ENCODE peak calls at places on chromosomes 13 and 19, in six cellular contexts. One of them, this sample, is unnamed. For H3K4me1, the result is how much of the 10 kb centered on the place peaks cover.

GRCh38 chr19:16627928-16628182 is 149 bp downstream of the MED26 start:
- DNase-seq in H9: no peak
- DNase-seq in GM23338: no peak
- DNase-seq in lung: no peak
- DNase-seq in breast epithelium: no peak
- DNase-seq in heart left ventricle: no peak
- DNase-seq in this sample: no peak

GRCh38 chr13:110245421-110245899 is 61.5 kb downstream of the COL4A1 start:
- DNase-seq in breast epithelium: no peak
- DNase-seq in H9: no peak
- DNase-seq in GM23338: no peak
- DNase-seq in heart left ventricle: no peak
- DNase-seq in lung: no peak
- DNase-seq in this sample: no peak

GRCh38 chr13:106426909-106427308 is 108.6 kb downstream of the EFNB2 start:
- DNase-seq in H9: no peak
- DNase-seq in GM23338: no peak
- DNase-seq in breast epithelium: no peak
- DNase-seq in lung: no peak
- DNase-seq in heart left ventricle: no peak
- DNase-seq in this sample: no peak

GRCh38 chr13:80338781-80339577 is 1.9 kb downstream of the SPRY2 start:
- DNase-seq in GM23338: peak
- DNase-seq in breast epithelium: peak
- DNase-seq in heart left ventricle: peak
- DNase-seq in H9: peak
- DNase-seq in lung: peak
- DNase-seq in this sample: peak

GRCh38 chr19:14114854-14115253 is 2.7 kb downstream of the PRKACA start:
- DNase-seq in heart left ventricle: peak
- DNase-seq in lung: peak
- DNase-seq in breast epithelium: no peak
- DNase-seq in H9: peak
- DNase-seq in GM23338: peak
- DNase-seq in this sample: no peak

GRCh38 chr19:42129399-42130253 is 2.6 kb downstream of the POU2F2 start:
- DNase-seq in GM23338: no peak
- DNase-seq in heart left ventricle: no peak
- DNase-seq in lung: peak
- DNase-seq in H9: no peak
- DNase-seq in breast epithelium: no peak
- DNase-seq in this sample: no peak

GRCh38 chr19:7504684-7505083 is 11.2 kb upstream of the ZNF358 start:
- DNase-seq in GM23338: no peak
- DNase-seq in H9: no peak
- DNase-seq in breast epithelium: no peak
- DNase-seq in lung: no peak
- DNase-seq in heart left ventricle: no peak
- DNase-seq in this sample: no peak

GRCh38 chr13:27470042-27470830 is 19.9 kb upstream of the MTIF3 start:
- DNase-seq in breast epithelium: no peak
- DNase-seq in lung: no peak
- DNase-seq in GM23338: no peak
- DNase-seq in heart left ventricle: no peak
- DNase-seq in H9: no peak
- DNase-seq in this sample: no peak

GRCh38 chr13:30334663-30335386 is 27.5 kb upstream of the KATNAL1 start:
- DNase-seq in lung: no peak
- DNase-seq in breast epithelium: no peak
- DNase-seq in H9: peak
- DNase-seq in heart left ventricle: no peak
- DNase-seq in GM23338: peak
- DNase-seq in this sample: no peak

GRCh38 chr19:32475393-32475792 is 69.8 kb downstream of the DPY19L3 start:
- DNase-seq in H9: no peak
- DNase-seq in GM23338: no peak
- DNase-seq in breast epithelium: no peak
- DNase-seq in lung: no peak
- DNase-seq in heart left ventricle: no peak
- DNase-seq in this sample: no peak

GRCh38 chr13:91406619-91407018 is 8.2 kb downstream of the GPC5 start:
- DNase-seq in heart left ventricle: no peak
- DNase-seq in GM23338: peak
- DNase-seq in breast epithelium: no peak
- DNase-seq in H9: peak
- DNase-seq in lung: no peak
- DNase-seq in this sample: no peak

GRCh38 chr19:51799311-51799997 is 4.5 kb downstream of the FPR3 start:
- DNase-seq in lung: peak
- DNase-seq in breast epithelium: peak
- DNase-seq in H9: no peak
- DNase-seq in GM23338: no peak
- DNase-seq in heart left ventricle: peak
- DNase-seq in this sample: no peak

GRCh38 chr13:80215368-80215767 is 125.6 kb downstream of the SPRY2 start:
- DNase-seq in GM23338: no peak
- DNase-seq in heart left ventricle: no peak
- DNase-seq in breast epithelium: no peak
- DNase-seq in H9: no peak
- DNase-seq in lung: no peak
- DNase-seq in this sample: no peak

GRCh38 chr13:80840313-80840976 is 499.5 kb upstream of the SPRY2 start:
- DNase-seq in breast epithelium: no peak
- DNase-seq in H9: no peak
- DNase-seq in heart left ventricle: no peak
- DNase-seq in GM23338: peak
- DNase-seq in lung: no peak
- DNase-seq in this sample: no peak

GRCh38 chr19:5288347-5288739 is 52.3 kb downstream of the PTPRS start:
- DNase-seq in breast epithelium: no peak
- DNase-seq in lung: no peak
- DNase-seq in GM23338: no peak
- DNase-seq in heart left ventricle: no peak
- DNase-seq in H9: no peak
- DNase-seq in this sample: no peak

GRCh38 chr13:25872871-25873607 is 178.8 kb downstream of the SHISA2 start:
- DNase-seq in H9: no peak
- DNase-seq in heart left ventricle: no peak
- DNase-seq in breast epithelium: no peak
- DNase-seq in lung: no peak
- DNase-seq in GM23338: no peak
- DNase-seq in this sample: no peak

GRCh38 chr13:50408068-50408467 is 392.8 kb downstream of the KCNRG start:
- DNase-seq in heart left ventricle: no peak
- DNase-seq in breast epithelium: no peak
- DNase-seq in lung: no peak
- DNase-seq in GM23338: no peak
- DNase-seq in H9: no peak
- DNase-seq in this sample: no peak

GRCh38 chr13:40059540-40060232 is 404.2 kb downstream of the COG6 start:
- DNase-seq in heart left ventricle: no peak
- DNase-seq in lung: no peak
- DNase-seq in GM23338: no peak
- DNase-seq in breast epithelium: no peak
- DNase-seq in H9: no peak
- DNase-seq in this sample: no peak

GRCh38 chr13:50149932-50150331 is 134.7 kb downstream of the KCNRG start:
- DNase-seq in heart left ventricle: peak
- DNase-seq in GM23338: no peak
- DNase-seq in breast epithelium: no peak
- DNase-seq in H9: no peak
- DNase-seq in lung: no peak
- DNase-seq in this sample: no peak

GRCh38 chr19:55370305-55370988 is at the start of gene IL11:
- DNase-seq in H9: no peak
- DNase-seq in GM23338: no peak
- DNase-seq in lung: no peak
- DNase-seq in heart left ventricle: no peak
- DNase-seq in breast epithelium: no peak
- DNase-seq in this sample: no peak

DNA sequence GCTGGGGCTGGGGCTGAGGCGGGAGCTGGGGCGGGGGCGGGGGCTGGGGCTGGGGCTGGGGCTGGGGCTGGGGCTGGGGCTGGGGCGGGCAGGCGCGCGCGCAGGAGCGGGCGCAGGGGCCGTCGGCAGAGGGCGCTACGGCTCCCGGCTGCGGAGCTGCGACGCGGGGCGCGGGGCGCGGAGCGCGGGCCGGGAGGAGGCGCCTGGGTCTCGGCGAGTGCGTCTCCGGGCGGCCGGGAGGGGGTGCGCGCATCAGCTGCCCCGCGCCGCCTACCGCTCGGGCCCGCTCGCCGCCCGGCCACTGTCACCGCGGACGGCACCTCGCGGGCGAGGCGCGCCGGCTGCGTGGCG is 416 bp upstream of the MTUS2 start:
- DNase-seq in GM23338: peak
- DNase-seq in lung: no peak
- DNase-seq in H9: peak
- DNase-seq in heart left ventricle: peak
- DNase-seq in breast epithelium: no peak
- DNase-seq in this sample: no peak
- TF ChIP-seq CTCF in GM23338: no peak
- TF ChIP-seq CTCF in lung: no peak
- TF ChIP-seq CTCF in H9: peak
- TF ChIP-seq CTCF in heart left ventricle: peak
- TF ChIP-seq CTCF in breast epithelium: no peak
- TF ChIP-seq CTCF in this sample: peak

DNA sequence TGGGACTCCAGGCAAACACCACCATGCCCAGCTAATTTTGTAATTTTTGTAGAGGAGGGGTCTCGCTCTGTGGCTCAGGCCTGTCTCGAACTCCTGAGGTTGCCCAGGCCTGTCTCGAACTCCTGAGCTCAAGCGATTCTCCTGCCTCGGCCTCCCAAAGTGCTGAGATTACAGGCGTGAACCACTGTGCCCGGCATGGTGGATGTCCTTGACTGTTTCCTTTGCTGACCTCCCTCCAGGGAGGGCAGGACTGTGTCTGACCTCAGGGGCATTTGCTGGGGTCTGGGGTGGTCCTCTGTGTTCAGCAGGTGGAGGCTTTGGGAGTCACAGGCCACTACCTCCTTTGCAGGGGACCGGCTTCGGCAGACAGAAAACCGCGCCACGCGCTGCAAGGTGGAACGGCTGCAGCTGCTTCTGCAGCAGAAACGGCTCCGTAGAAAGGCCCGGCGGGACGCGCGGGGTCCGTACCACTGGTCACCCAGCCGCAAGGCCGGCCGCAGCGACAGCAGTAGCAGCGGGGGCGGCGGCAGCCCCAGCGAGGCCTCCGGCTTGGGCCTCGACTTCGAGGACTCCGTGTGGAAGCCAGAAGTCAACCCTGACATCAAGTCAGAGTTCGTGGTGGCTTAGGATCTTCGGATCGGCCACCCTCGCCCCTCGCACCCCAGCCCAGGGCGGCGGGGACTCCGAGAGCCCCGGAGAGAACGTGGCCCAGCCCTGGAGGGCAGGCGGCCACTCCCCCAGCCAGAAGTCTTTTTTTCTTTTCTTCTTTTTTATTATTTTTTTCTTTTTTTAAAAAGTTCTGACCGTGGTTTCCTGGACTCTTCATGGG is 8.5 kb downstream of the MIDN start:
- DNase-seq in GM23338: no peak
- DNase-seq in heart left ventricle: no peak
- DNase-seq in breast epithelium: no peak
- DNase-seq in lung: no peak
- DNase-seq in H9: no peak
- DNase-seq in this sample: no peak
- H3K4me1 ChIP-seq in GM23338: under half
- H3K4me1 ChIP-seq in heart left ventricle: under half
- H3K4me1 ChIP-seq in breast epithelium: under half
- H3K4me1 ChIP-seq in lung: under half
- H3K4me1 ChIP-seq in H9: under half
- H3K4me1 ChIP-seq in this sample: half or more

DNA sequence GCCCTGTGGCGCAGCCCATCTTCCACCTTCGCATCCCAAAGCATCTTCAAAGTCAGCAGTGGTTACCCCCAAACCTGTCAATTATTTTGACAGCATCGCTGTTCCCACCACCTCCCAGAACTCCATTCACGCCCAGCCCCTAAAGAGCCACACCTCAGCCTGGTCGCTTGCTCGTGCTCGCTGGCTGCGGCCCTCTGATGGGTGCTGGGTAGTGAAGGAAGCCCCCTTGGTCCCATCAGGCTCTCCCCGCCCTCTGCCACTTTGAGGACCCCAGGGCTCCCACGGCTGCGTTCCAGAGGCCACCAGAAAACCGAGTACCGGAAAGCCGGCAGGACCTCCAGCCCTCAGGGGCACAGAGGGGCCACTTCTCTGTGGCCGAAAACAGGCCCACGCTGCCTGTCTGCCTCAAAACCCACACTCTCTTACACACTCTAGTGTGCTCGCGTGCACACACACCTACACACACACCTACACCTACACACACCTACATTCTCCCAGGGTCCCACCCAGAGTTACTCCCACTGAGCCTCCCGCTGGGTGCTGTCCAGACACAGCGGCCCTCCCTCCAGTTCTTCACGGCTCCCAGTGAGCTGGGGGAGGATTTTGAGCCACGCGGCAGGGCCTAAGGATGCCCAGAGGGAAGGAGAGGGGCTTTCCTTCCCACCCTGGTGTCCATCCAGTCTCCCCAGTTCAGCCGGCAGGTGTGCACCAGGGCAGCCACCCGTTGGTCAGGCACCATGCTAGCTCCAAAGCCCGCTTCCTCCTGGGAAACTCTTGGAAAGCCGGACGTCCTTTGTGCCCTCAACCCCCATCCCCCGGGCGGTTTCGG is 1.9 kb downstream of the VSTM2B start:
- DNase-seq in lung: no peak
- DNase-seq in heart left ventricle: peak
- DNase-seq in H9: no peak
- DNase-seq in breast epithelium: no peak
- DNase-seq in GM23338: peak
- DNase-seq in this sample: no peak
- TF ChIP-seq CTCF in lung: no peak
- TF ChIP-seq CTCF in heart left ventricle: no peak
- TF ChIP-seq CTCF in H9: peak
- TF ChIP-seq CTCF in breast epithelium: no peak
- TF ChIP-seq CTCF in GM23338: peak
- TF ChIP-seq CTCF in this sample: no peak

DNA sequence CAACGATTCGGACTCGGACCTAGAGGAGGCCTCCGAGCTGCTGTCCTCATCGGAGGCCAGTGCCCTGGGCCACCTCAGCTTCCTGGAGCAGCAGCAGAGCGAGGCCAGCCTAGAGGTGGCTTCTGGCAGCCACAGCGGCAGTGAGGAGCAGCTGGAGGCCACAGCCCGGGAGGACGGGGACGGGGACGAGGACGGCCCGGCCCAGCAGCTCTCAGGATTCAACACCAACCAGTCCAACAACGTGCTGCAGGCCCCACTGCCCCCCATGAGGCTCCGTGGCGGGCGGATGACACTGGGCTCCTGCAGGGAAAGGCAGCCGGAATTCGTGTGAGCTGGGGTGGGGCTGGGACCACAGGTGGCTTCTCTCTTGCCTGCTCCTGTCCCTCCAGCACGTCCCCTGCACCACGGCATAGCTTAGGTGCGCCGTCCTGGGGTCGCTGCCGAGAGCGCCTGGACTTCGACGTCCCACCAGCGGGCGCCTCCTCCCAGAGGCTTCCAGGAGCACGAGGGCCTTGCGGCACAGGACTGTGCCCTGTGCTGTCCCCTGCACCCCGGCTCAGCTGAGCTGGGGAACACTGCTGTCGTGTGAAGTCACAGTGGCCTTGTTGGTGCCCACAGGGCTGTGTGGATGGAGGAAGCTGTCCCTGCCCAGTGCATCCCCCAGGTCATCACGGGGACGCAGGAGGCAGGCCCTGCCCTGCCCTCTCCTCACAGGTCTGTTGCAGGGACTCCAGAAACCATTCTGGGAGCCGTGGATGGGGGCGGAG is 9.3 kb downstream of the POLR2E start:
- DNase-seq in breast epithelium: no peak
- DNase-seq in H9: no peak
- DNase-seq in GM23338: no peak
- DNase-seq in lung: no peak
- DNase-seq in heart left ventricle: no peak
- DNase-seq in this sample: no peak
- H3K4me1 ChIP-seq in breast epithelium: under half
- H3K4me1 ChIP-seq in H9: under half
- H3K4me1 ChIP-seq in GM23338: under half
- H3K4me1 ChIP-seq in lung: under half
- H3K4me1 ChIP-seq in heart left ventricle: under half
- H3K4me1 ChIP-seq in this sample: under half